ENCODE peak calls at places on chromosomes 3 and 15, in six cellular contexts. W, H, O, Q, S and Z are unnamed samples.

GRCh38 chr15:94910166-94910565 is 678.8 kb downstream of the MCTP2 start:
- DNase-seq in Q (no peak), H (no peak), W (no peak), O (no peak), S (no peak), Z (no peak)

GRCh38 chr3:133901083-133901482 is 5.4 kb upstream of the RAB6B start:
- DNase-seq in S (no peak), O (no peak), H (no peak), W (peak), Q (no peak), Z (no peak)

GRCh38 chr3:184766555-184767261 is 45.3 kb upstream of the VPS8 start:
- DNase-seq in H (no peak), Q (no peak), S (no peak), W (no peak), O (no peak), Z (no peak)

GRCh38 chr3:158958873-158959272 is 157.0 kb downstream of the MFSD1 start:
- DNase-seq in Q (no peak), W (no peak), H (no peak), S (no peak), O (no peak), Z (no peak)

GRCh38 chr15:83210619-83211018 is 3.0 kb upstream of the HDGFL3 start:
- DNase-seq in W (no peak), S (no peak), Q (no peak), O (no peak), H (no peak), Z (peak)

GRCh38 chr3:68256635-68257034 is 602.2 kb upstream of the SUCLG2 start:
- DNase-seq in S (no peak), W (no peak), Q (no peak), O (no peak), H (no peak), Z (no peak)

GRCh38 chr3:13647314-13648059 is 98.6 kb downstream of the FBLN2 start:
- DNase-seq in O (no peak), Q (no peak), H (peak), S (no peak), W (no peak), Z (no peak)

GRCh38 chr3:47394140-47394855 is 13.5 kb downstream of the PTPN23 start:
- DNase-seq in O (no peak), W (no peak), Q (no peak), S (no peak), H (no peak), Z (no peak)

GRCh38 chr3:149180057-149180573 is 41.5 kb downstream of the CP start:
- DNase-seq in O (no peak), Q (peak), S (no peak), H (peak), W (no peak), Z (no peak)

GRCh38 chr3:138867996-138868395 is 33.3 kb upstream of the PIK3CB start:
- DNase-seq in Q (no peak), S (no peak), H (no peak), O (no peak), W (no peak), Z (no peak)

GRCh38 chr15:42772126-42772525 is 35.2 kb upstream of the CDAN1 start:
- DNase-seq in H (no peak), W (no peak), S (no peak), Q (no peak), O (no peak), Z (no peak)

GRCh38 chr15:90381515-90381914 is 6.5 kb upstream of the IQGAP1 start:
- DNase-seq in W (no peak), O (no peak), Q (no peak), H (no peak), S (no peak), Z (no peak)

GRCh38 chr3:9400626-9401025 is 3.2 kb downstream of the SETD5 start:
- DNase-seq in S (no peak), W (no peak), O (no peak), Q (no peak), H (no peak), Z (no peak)

GRCh38 chr3:105729662-105730061 is 139.2 kb downstream of the CBLB start:
- DNase-seq in H (no peak), W (no peak), Q (no peak), S (no peak), O (no peak), Z (no peak)

GRCh38 chr3:79724206-79724605 is 43.6 kb downstream of the ROBO1 start:
- DNase-seq in Q (no peak), W (peak), O (no peak), S (no peak), H (no peak), Z (no peak)

GRCh38 chr15:85282504-85283115 is 97.8 kb upstream of the AKAP13 start:
- DNase-seq in Q (no peak), W (no peak), H (no peak), S (no peak), O (no peak), Z (no peak)

GRCh38 chr15:29535952-29536351 is 266.3 kb upstream of the NSMCE3 start:
- DNase-seq in H (no peak), S (no peak), O (no peak), W (no peak), Q (no peak), Z (no peak)

GRCh38 chr3:109973733-109974132 is 636.4 kb upstream of the DPPA4 start:
- DNase-seq in O (no peak), Q (no peak), W (no peak), S (no peak), H (no peak), Z (no peak)

GRCh38 chr3:133413166-133414020 is 13.5 kb downstream of the BFSP2 start:
- DNase-seq in Q (no peak), H (no peak), S (no peak), W (no peak), O (no peak), Z (no peak)

GRCh38 chr15:34472947-34473346 is 35.3 kb upstream of the GOLGA8A start:
- DNase-seq in H (no peak), Q (no peak), S (no peak), W (no peak), O (no peak), Z (no peak)

GRCh38 chr15:95162967-95163531 is 931.7 kb downstream of the MCTP2 start:
- DNase-seq in O (no peak), H (peak), Q (no peak), W (no peak), S (no peak), Z (no peak)

GRCh38 chr3:180085122-180085710 is 48.5 kb upstream of the PEX5L start:
- DNase-seq in S (no peak), W (no peak), O (no peak), H (no peak), Q (peak), Z (no peak)

GRCh38 chr15:65373163-65373651 is 4.6 kb downstream of the IGDCC3 start:
- DNase-seq in W (no peak), Q (no peak), S (no peak), O (no peak), H (no peak), Z (no peak)

GRCh38 chr3:111639316-111639715 is 44.2 kb upstream of the ZBED2 start:
- DNase-seq in H (no peak), W (no peak), S (no peak), Q (no peak), O (no peak), Z (no peak)

GRCh38 chr3:184815046-184815930 is 3.3 kb downstream of the VPS8 start:
- DNase-seq in H (peak), O (no peak), W (no peak), Q (no peak), S (no peak), Z (no peak)

GRCh38 chr3:113117511-113118302 is 93.7 kb upstream of the BOC start:
- DNase-seq in W (no peak), Q (no peak), O (no peak), H (peak), S (no peak), Z (no peak)

GRCh38 chr3:40602778-40603385 is 78.1 kb downstream of the ZNF621 start:
- DNase-seq in O (no peak), H (no peak), S (no peak), W (no peak), Q (no peak), Z (no peak)

GRCh38 chr15:57307527-57308193 is 68.6 kb upstream of the CGNL1 start:
- DNase-seq in H (no peak), S (no peak), O (no peak), W (no peak), Q (no peak), Z (no peak)

GRCh38 chr3:195847061-195847950 is 35.6 kb upstream of the MUC4 start:
- DNase-seq in S (no peak), O (no peak), W (no peak), H (no peak), Q (no peak), Z (no peak)

GRCh38 chr3:127800508-127800907 is 21.8 kb downstream of the MGLL start:
- DNase-seq in Q (no peak), W (no peak), H (no peak), O (no peak), S (no peak), Z (no peak)

GRCh38 chr15:59904450-59904979 is 99.6 kb upstream of the FOXB1 start:
- DNase-seq in Q (no peak), W (peak), H (no peak), O (no peak), S (no peak), Z (no peak)

GRCh38 chr3:50606596-50606995 is 5.0 kb downstream of the CISH start:
- DNase-seq in W (no peak), O (no peak), S (no peak), Q (peak), H (no peak), Z (no peak)

GRCh38 chr3:114496021-114496434 is 202.2 kb downstream of the TIGIT start:
- DNase-seq in O (no peak), S (no peak), H (peak), W (no peak), Q (no peak), Z (no peak)

GRCh38 chr3:58036287-58037032 is 28.2 kb downstream of the FLNB start:
- DNase-seq in H (no peak), O (no peak), Q (no peak), S (no peak), W (no peak), Z (no peak)

DNA sequence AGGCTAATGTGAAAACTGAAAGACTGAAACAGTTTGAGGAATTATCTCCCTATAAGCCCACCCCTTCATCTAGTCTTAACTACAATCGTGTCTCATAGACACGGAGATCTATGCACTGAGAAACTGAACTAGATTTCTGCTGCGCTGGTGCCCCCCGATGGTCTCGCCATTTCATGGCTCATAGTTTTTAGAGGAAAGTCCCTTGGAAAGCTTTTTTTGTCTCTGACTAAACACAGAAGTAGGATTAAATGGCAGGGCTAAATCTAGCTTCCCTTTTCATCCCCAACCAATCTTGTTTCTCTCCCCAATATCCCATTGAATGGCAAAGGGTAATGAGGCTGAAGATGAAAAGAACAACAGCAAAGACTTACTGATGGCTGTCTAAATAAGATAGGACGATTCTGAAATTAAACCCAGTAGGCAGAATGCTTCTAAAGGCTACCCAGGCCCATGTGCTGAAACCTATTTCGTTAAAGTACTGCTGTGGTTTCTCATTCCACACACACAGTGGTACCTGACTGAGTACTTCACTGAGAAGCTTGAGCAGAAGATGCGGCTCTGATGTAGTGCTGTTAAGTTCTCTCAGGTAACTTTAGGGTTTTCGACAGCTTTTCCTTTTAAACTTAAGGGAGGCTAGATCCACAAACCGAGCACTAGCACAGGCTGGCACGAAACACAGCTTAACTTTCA is 142.7 kb downstream of the GADL1 start:
- DNase-seq in Q (no peak), O (peak), W (peak), H (no peak), S (no peak), Z (no peak)
- TF ChIP-seq CTCF in Q (peak), O (no peak), W (peak), H (peak), S (peak), Z (no peak)

GRCh38 chr3:27729748-27730611 is 7.9 kb upstream of the EOMES start:
- DNase-seq in S (no peak), O (no peak), Q (no peak), H (no peak), W (peak), Z (no peak)

GRCh38 chr3:27726240-27726639 is 4.1 kb upstream of the EOMES start:
- DNase-seq in O (no peak), W (no peak), H (no peak), Q (no peak), S (no peak), Z (no peak)

GRCh38 chr3:27730774-27731659 is 8.9 kb upstream of the EOMES start:
- DNase-seq in W (peak), S (no peak), Q (no peak), O (no peak), H (no peak), Z (no peak)

GRCh38 chr3:27729325-27729724 is 7.2 kb upstream of the EOMES start:
- DNase-seq in O (no peak), H (no peak), S (no peak), Q (no peak), W (peak), Z (no peak)

DNA sequence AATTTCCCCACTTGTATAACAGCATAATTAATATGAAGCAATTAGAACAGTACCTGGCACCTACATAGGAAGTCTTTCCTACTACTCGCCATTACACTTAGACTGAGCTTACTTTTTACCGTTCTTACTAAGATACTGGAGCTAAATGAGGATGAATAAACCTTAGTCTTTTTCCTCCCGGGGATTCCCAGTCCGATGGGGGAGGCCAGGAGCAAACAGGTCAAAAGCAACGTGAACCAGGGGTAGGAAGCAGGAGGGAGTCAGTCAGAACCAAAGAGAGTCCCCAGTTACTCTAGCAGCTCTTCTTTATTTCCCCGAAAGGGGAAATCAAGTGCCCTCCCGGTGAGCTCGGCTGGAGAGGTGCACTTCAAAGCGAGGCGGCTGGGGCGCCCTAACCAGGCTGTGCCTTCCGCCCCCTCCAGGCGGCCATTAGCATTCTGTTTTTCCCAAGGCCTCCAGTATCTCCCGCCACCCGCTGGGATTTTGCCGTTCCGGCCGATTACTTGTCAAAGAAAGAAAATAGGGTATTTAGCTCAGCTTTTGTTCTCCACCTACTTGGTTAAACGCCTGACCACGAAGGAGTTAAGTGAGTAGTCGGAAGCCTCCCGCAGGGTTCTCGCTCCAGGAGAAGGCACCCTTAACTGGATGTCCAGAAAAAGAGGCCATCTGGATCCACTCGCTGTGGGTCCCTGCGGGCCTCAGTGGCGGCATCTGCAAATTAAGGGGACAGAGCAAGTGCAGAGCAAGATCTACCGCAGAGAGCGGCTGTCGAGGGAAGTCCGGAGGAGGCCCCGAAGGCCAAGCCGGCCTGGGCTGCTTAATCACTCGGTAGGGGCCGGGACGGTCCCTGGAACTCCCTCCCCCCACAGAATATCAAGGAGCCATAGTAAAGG is 6.3 kb upstream of the EOMES start:
- DNase-seq in W (peak), S (no peak), Q (no peak), O (no peak), H (no peak), Z (peak)
- TF ChIP-seq CTCF in W (peak), S (peak), Q (no peak), O (no peak), H (peak), Z (no peak)

GRCh38 chr3:145780301-145780700 is 380.7 kb downstream of the PLOD2 start:
- DNase-seq in O (no peak), W (no peak), S (no peak), Q (no peak), H (no peak), Z (no peak)

DNA sequence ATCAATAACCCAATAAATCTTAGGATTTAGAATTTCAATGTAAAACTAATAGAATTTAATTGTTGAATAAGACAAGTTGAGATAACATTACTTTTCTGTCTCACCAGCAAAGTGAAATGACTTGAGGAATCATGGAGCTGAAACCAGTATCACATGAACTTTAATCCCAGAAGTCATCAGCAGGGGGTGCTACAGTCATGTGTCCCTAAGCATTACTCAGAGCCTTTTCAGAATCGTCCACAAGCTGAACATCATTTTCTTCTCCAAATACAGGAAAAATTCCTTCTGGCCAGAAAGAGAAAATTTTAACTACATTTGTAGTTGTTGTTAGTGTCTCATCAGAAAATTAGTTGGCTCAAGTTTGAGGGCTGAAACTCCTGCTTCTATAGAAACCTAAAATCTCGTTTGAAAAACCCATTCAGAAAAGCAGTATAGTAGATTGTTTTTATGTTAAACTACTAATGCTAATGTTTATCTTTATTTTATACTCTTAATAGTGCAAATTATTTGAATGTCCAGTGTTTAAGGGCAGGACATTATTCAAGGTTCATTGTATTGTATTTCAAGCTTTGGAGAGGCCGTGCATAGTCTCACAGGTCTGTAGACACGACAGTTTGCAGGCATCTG is 384.1 kb downstream of the PLOD2 start:
- DNase-seq in W (peak), H (peak), O (no peak), S (peak), Q (no peak), Z (no peak)
- TF ChIP-seq CTCF in W (no peak), H (peak), O (no peak), S (peak), Q (peak), Z (peak)

GRCh38 chr15:40567111-40567510 is 2.0 kb upstream of the RPUSD2 start:
- DNase-seq in O (no peak), Q (no peak), H (no peak), W (peak), S (no peak), Z (no peak)
- TF ChIP-seq CTCF in O (no peak), Q (no peak), H (peak), W (peak), S (peak), Z (no peak)

GRCh38 chr3:124489506-124489905 is 240.7 kb upstream of the UMPS start:
- DNase-seq in W (no peak), S (no peak), O (no peak), Q (no peak), H (no peak), Z (no peak)

GRCh38 chr3:124483915-124484470 is 246.3 kb upstream of the UMPS start:
- DNase-seq in Q (no peak), O (no peak), S (no peak), H (no peak), W (no peak), Z (no peak)

GRCh38 chr3:124491875-124492274 is 238.4 kb upstream of the UMPS start:
- DNase-seq in O (no peak), H (no peak), S (no peak), W (no peak), Q (no peak), Z (no peak)

GRCh38 chr3:124491098-124491497 is 239.2 kb upstream of the UMPS start:
- DNase-seq in H (no peak), W (no peak), O (no peak), S (no peak), Q (no peak), Z (no peak)

DNA sequence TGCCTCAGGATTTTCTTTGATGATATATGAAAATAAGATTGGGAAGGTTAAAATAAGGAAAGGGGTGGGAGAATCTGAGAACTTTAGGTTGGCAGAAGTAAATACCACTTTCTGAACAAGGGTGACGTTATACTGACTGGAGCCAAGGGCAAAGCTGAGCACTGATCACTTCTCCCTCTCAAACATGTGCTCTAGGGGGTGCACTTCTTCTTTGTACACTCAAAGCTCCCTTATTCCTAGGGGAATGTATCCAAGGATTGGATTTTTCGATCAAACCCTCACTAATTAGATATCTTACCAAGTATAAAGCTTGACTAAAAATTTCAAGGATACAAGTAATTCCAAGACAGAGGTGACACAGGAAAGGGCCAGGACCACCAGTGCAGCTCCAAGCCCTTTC is 243.9 kb upstream of the UMPS start:
- DNase-seq in O (no peak), H (no peak), W (no peak), Q (no peak), S (no peak), Z (no peak)
- TF ChIP-seq CTCF in O (no peak), H (peak), W (no peak), Q (no peak), S (peak), Z (no peak)